ENCODE peak calls at places on chromosome 3, in nine cellular contexts. L is stomach; M is left ventricle myocardium inferior; Q is H7; O is CD8-positive, alpha-beta T cell; C is cardiac muscle cell; E is IMR-90; B is fibroblast of pulmonary artery; P is mucosa of descending colon. Z is an unnamed sample.
A peak's percentile ranks its signal among the peaks of the same experiment; 100 is the strongest.

GRCh38 chr3:114093596-114093995 is 37.1 kb downstream of the QTRT2 start:
- DNase-seq in E (peak; percentile 89), O (no peak), C (peak; percentile 81), L (peak; percentile 30), B (peak; percentile 86), M (no peak), Q (no peak), P (no peak), Z (peak; percentile 86)

GRCh38 chr3:56855856-56856538 is 54.2 kb upstream of the ARHGEF3 start:
- DNase-seq in M (peak; percentile 27), B (peak; percentile 42), E (no peak), P (no peak), L (peak; percentile 35), C (peak; percentile 54), O (no peak), Q (peak; percentile 56), Z (no peak)

GRCh38 chr3:48151807-48152427 is 36.3 kb downstream of the CDC25A start:
- DNase-seq in E (peak; percentile 16), O (no peak), M (no peak), C (peak; percentile 6), Q (no peak), P (no peak), B (no peak), L (no peak), Z (peak; percentile 39)

GRCh38 chr3:62051506-62051905 is 321.8 kb downstream of the FEZF2 start:
- DNase-seq in M (no peak), E (peak; percentile 24), P (no peak), Q (peak; percentile 6), L (peak; percentile 58), C (peak; percentile 42), B (peak; percentile 40), O (no peak), Z (peak; percentile 54)

GRCh38 chr3:58459160-58459559 is 25.5 kb upstream of the PDHB start:
- DNase-seq in M (no peak), O (no peak), C (no peak), E (no peak), B (no peak), Q (no peak), P (no peak), L (no peak), Z (no peak)

GRCh38 chr3:158709666-158710083 is 22.6 kb downstream of the RARRES1 start:
- DNase-seq in C (peak; percentile 96), E (peak; percentile 99), P (no peak), Q (no peak), O (no peak), B (peak; percentile 92), L (no peak), M (no peak), Z (peak; percentile 98)

GRCh38 chr3:7211740-7212139 is 350.8 kb downstream of the GRM7 start:
- DNase-seq in M (no peak), B (no peak), L (no peak), E (no peak), C (no peak), Q (no peak), O (no peak), P (no peak), Z (no peak)

GRCh38 chr3:69671082-69671952 is 67.9 kb upstream of the MITF start:
- DNase-seq in P (no peak), M (peak; percentile 24), C (peak; percentile 65), B (peak; percentile 72), O (no peak), L (no peak), E (peak; percentile 42), Q (peak; percentile 52), Z (peak; percentile 28)

GRCh38 chr3:138950701-138951100 is 3.7 kb downstream of the FOXL2NB start:
- DNase-seq in Q (no peak), P (no peak), M (no peak), C (no peak), E (no peak), B (no peak), L (no peak), O (no peak), Z (no peak)

GRCh38 chr3:196179380-196180308 is 31.6 kb downstream of the ZDHHC19 start:
- DNase-seq in B (peak; percentile 41), O (peak; percentile 75), M (no peak), C (peak; percentile 68), Q (peak; percentile 83), P (peak; percentile 85), E (peak; percentile 77), L (no peak), Z (peak; percentile 58)

GRCh38 chr3:12400795-12401194 is 83.5 kb upstream of the TSEN2 start:
- DNase-seq in E (peak; percentile 86), C (peak; percentile 78), O (no peak), P (no peak), B (peak; percentile 79), L (no peak), M (no peak), Q (no peak), Z (peak; percentile 86)

GRCh38 chr3:96900600-96900999 is 86.2 kb downstream of the EPHA6 start:
- DNase-seq in P (no peak), E (no peak), B (no peak), Q (no peak), O (no peak), M (no peak), L (no peak), C (no peak), Z (no peak)

GRCh38 chr3:72347819-72348319 is 500.4 kb downstream of the SHQ1 start:
- DNase-seq in P (peak; percentile 83), L (peak; percentile 90), C (no peak), Q (peak; percentile 88), E (no peak), M (peak; percentile 51), O (peak; percentile 36), B (peak; percentile 89), Z (peak; percentile 36)

GRCh38 chr3:120025520-120025919 is 68.7 kb downstream of the GSK3B start:
- DNase-seq in Q (no peak), L (no peak), C (no peak), M (no peak), P (no peak), E (peak; percentile 29), B (no peak), O (no peak), Z (no peak)

GRCh38 chr3:22714758-22715157 is 488.4 kb upstream of the UBE2E2 start:
- DNase-seq in L (no peak), P (no peak), B (no peak), M (no peak), Q (no peak), C (no peak), O (no peak), E (no peak), Z (no peak)

DNA sequence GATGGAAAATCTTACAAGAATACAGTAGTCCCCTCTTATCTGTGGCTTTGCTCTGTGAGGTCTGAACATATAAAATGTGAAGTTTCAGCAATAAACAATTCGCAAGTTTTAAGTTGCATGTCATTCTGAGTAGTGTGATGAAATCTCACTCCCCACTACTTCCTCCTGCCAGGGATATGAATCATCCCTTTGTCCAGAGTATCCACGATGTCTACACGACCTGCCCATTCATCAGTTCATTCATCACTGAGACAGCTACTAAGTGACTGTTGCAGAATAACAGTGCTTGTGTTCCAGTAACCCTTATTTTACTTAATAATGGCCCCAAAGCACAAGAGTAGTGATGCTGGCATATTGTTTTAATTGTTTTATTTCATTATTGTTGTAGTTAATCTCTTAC is 489.2 kb upstream of the UBE2E2 start:
- DNase-seq in B (peak; percentile 92), M (no peak), O (no peak), P (no peak), E (peak; percentile 4), C (peak; percentile 91), Q (no peak), L (no peak), Z (peak; percentile 93)
- H3K4me3 ChIP-seq in B (no peak overlapping the region), M (no peak overlapping the region), O (no peak overlapping the region), P (no peak overlapping the region), E (no peak overlapping the region), C (no peak overlapping the region), Q (no peak overlapping the region), L (no peak overlapping the region), Z (no peak overlapping the region)

GRCh38 chr3:74410276-74410941 is 204.1 kb downstream of the CNTN3 start:
- DNase-seq in E (no peak), O (no peak), C (no peak), L (no peak), Q (no peak), P (no peak), B (no peak), M (no peak), Z (no peak)

GRCh38 chr3:74413547-74414241 is 200.8 kb downstream of the CNTN3 start:
- DNase-seq in O (no peak), M (no peak), C (no peak), B (no peak), L (no peak), E (no peak), P (no peak), Q (no peak), Z (no peak)

GRCh38 chr3:74409066-74409465 is 205.4 kb downstream of the CNTN3 start:
- DNase-seq in L (no peak), O (no peak), Q (no peak), P (no peak), E (no peak), B (no peak), M (no peak), C (no peak), Z (no peak)
- H3K4me3 ChIP-seq in L (no peak overlapping the region), O (no peak overlapping the region), Q (no peak overlapping the region), P (no peak overlapping the region), E (no peak overlapping the region), B (no peak overlapping the region), M (no peak overlapping the region), C (no peak overlapping the region), Z (no peak overlapping the region)

DNA sequence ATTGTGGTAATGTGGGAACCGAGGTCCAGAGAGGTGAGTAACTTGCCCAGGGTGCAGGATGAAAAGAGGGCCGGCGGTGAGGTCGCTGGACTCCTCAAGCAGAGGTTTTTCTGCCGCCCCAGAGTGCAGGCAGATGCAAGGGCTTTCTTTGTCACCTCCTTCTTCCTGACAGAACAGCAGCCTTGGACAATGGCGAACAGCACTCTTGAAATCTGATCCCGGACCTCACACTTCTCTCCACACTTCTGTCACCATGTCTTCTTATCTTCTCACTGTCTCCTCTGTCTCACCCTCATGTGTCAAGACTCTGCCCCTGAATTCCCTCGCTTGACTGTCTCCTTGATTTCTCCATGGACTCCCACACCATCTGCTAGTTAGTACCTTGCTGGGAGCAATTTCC is 15.4 kb upstream of the VPS8 start:
- DNase-seq in E (no peak), P (no peak), L (no peak), M (no peak), B (no peak), Q (no peak), O (no peak), C (no peak), Z (no peak)
- H3K4me3 ChIP-seq in E (no peak overlapping the region), P (no peak overlapping the region), L (no peak overlapping the region), M (no peak overlapping the region), B (no peak overlapping the region), Q (no peak overlapping the region), O (no peak overlapping the region), C (no peak overlapping the region), Z (no peak overlapping the region)

DNA sequence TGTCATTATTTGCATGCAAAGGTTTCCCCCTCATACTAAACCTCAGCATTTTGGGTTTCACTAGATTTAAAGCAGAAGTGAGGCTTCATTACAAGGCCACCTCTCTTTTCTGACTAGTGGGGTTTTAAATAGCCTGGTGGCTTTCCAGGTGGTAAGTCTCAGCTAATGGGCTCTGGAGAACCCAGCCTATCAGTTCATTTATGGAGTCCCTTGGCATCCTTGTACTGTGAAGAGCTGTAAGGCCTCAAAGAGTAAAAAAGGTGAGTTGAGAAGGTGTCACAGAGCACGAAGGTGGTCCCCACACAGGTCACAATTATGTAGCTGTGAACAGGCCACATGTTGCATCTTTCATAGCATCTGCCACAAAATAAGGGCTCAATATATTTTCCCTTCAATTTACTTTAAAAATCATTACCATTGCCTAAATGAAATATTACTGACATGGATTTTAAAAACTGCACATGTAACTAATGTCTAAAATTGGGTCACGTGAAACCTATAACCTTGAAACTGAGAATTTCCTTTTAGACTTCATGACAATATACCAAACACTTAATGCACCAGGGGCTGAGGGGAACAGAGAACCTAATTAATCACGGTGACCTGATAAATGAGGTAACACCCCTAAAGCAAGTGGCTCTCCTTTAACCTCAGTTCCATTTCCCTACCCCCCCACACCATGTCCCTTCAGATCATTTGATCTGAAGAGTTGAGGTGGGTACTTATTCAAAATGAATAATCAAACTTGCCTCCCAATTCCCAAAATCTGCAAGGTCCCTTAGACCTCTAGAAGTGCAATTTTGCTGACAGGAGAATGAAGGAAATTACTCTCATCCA is 1.3 kb downstream of the NGLY1 start:
- DNase-seq in Q (no peak), B (no peak), O (no peak), M (no peak), E (no peak), P (no peak), C (no peak), L (no peak), Z (no peak)
- H3K4me3 ChIP-seq in Q (peak overlapping the region; percentile 80), B (peak overlapping the region; percentile 83), O (peak overlapping the region; percentile 97), M (peak overlapping the region; percentile 95), E (peak overlapping the region; percentile 85), P (no peak overlapping the region), C (peak overlapping the region; percentile 85), L (peak overlapping the region; percentile 92), Z (peak overlapping the region; percentile 96)